ENCODE peak calls at places on chromosome X, in six cellular contexts. A is GM13977; M is OCI-M1; O is stimulated activated CD8-positive, alpha-beta memory T cell treated with anti-CD3 and anti-CD28 coated beads, Interleukin-7, amount 100 ng/mL, for 1 hour; T is nephron progenitor cell; X is T-helper 2 cell. L is an unnamed sample.

GRCh38 chrX:151765026-151765425 is 30.5 kb downstream of the CNGA2 start:
- DNase-seq in O (no peak), M (no peak), T (no peak), X (no peak), A (no peak), L (no peak)

GRCh38 chrX:56569378-56570061 is 6.1 kb downstream of the UBQLN2 start:
- DNase-seq in O (no peak), A (no peak), X (no peak), M (peak; percentile 81), T (no peak), L (no peak)

GRCh38 chrX:22365460-22365859 is 92.7 kb downstream of the CBLL2 start:
- DNase-seq in M (no peak), O (no peak), T (no peak), X (no peak), A (no peak), L (no peak)

GRCh38 chrX:15416133-15416993 is 32.1 kb upstream of the VEGFD start:
- DNase-seq in T (no peak), M (peak; percentile 6), X (no peak), A (no peak), O (no peak), L (no peak)

GRCh38 chrX:151516538-151517187 is 46.8 kb upstream of the PASD1 start:
- DNase-seq in O (no peak), A (no peak), M (no peak), X (no peak), T (no peak), L (no peak)

GRCh38 chrX:103722505-103722904 is 11.8 kb downstream of the TMEM31 start:
- DNase-seq in X (no peak), T (no peak), O (no peak), A (no peak), M (no peak), L (no peak)

GRCh38 chrX:137234651-137235402 is 201.0 kb upstream of the GPR101 start:
- DNase-seq in X (no peak), T (no peak), M (no peak), O (no peak), A (no peak), L (no peak)

GRCh38 chrX:24426340-24426913 is 38.7 kb upstream of the PDK3 start:
- DNase-seq in O (no peak), M (peak; percentile 38), A (no peak), T (no peak), X (peak; percentile 13), L (no peak)

GRCh38 chrX:72381439-72382198 is 75.9 kb upstream of the CITED1 start:
- DNase-seq in O (no peak), M (peak; percentile 32), T (no peak), A (no peak), X (no peak), L (no peak)

GRCh38 chrX:150482537-150483217 is 85.7 kb upstream of the MTM1 start:
- DNase-seq in X (no peak), O (no peak), T (no peak), M (peak; percentile 48), A (no peak), L (peak; percentile 24)

GRCh38 chrX:54492340-54492739 is 3.7 kb downstream of the FGD1 start:
- DNase-seq in T (no peak), X (no peak), O (no peak), A (no peak), M (no peak), L (no peak)

GRCh38 chrX:108439434-108439883 is at the start of gene COL4A5:
- DNase-seq in O (no peak), X (no peak), T (peak; percentile 61), M (no peak), A (no peak), L (no peak)

GRCh38 chrX:12919051-12919450 is 12.6 kb downstream of the TLR8 start:
- DNase-seq in O (no peak), M (no peak), A (no peak), X (no peak), T (no peak), L (peak; percentile 7)

GRCh38 chrX:40434443-40434842 is 146.3 kb upstream of the ATP6AP2 start:
- DNase-seq in X (no peak), A (no peak), M (no peak), O (no peak), T (no peak), L (no peak)

GRCh38 chrX:129622757-129623301 is 31.9 kb downstream of the APLN start:
- DNase-seq in M (no peak), A (no peak), O (no peak), T (no peak), X (no peak), L (no peak)

GRCh38 chrX:52271212-52271611 is 86.5 kb downstream of the MAGED4 start:
- DNase-seq in X (no peak), O (no peak), M (peak; percentile 49), T (peak; percentile 16), A (no peak), L (no peak)

GRCh38 chrX:30302957-30303356 is 6.2 kb downstream of the NR0B1 start:
- DNase-seq in O (no peak), T (no peak), A (no peak), X (no peak), M (peak; percentile 3), L (no peak)

GRCh38 chrX:154840856-154841255 is 6.4 kb upstream of the SMIM9 start:
- DNase-seq in A (peak; percentile 42), O (no peak), M (peak; percentile 78), X (peak; percentile 6), T (no peak), L (no peak)

GRCh38 chrX:141839856-141840255 is 1.7 kb downstream of the MAGEC3 start:
- DNase-seq in M (no peak), T (no peak), X (no peak), A (no peak), O (no peak), L (no peak)

GRCh38 chrX:314781-315595 is 3.6 kb downstream of the GTPBP6 start:
- DNase-seq in A (no peak), O (no peak), M (no peak), T (no peak), X (no peak), L (no peak)

GRCh38 chrX:54807524-54808108 is at the start of gene MAGED2:
- DNase-seq in T (peak; percentile 53), X (peak; percentile 45), M (peak; percentile 61), A (no peak), O (peak; percentile 12), L (no peak)

GRCh38 chrX:104084063-104084462 is 8.0 kb upstream of the TMSB15C start:
- DNase-seq in M (no peak), A (no peak), T (no peak), O (no peak), X (no peak), L (no peak)

GRCh38 chrX:119673336-119673735 is 19.6 kb downstream of the SEPTIN6 start:
- DNase-seq in A (no peak), O (no peak), X (no peak), T (no peak), M (no peak), L (no peak)

GRCh38 chrX:103330601-103331397 is 760 bp downstream of the TCEAL7 start:
- DNase-seq in T (peak; percentile 28), A (no peak), O (no peak), X (no peak), M (no peak), L (no peak)

GRCh38 chrX:3161686-3162085 is 120.4 kb downstream of the ARSF start:
- DNase-seq in T (no peak), O (no peak), A (no peak), X (no peak), M (no peak), L (no peak)

GRCh38 chrX:8988456-8988855 is 45.5 kb downstream of the FAM9B start:
- DNase-seq in O (no peak), M (no peak), T (no peak), A (no peak), X (no peak), L (no peak)

GRCh38 chrX:13319953-13320352 is at the start of gene ATXN3L:
- DNase-seq in M (no peak), A (no peak), T (no peak), O (no peak), X (no peak), L (no peak)

GRCh38 chrX:9291666-9292065 is 173.2 kb upstream of the TBL1X start:
- DNase-seq in T (peak; percentile 73), A (no peak), O (no peak), X (no peak), M (no peak), L (no peak)

GRCh38 chrX:1894656-1895055 is 279.8 kb downstream of the ASMT start:
- DNase-seq in A (no peak), T (no peak), X (no peak), M (no peak), O (no peak), L (no peak)

GRCh38 chrX:43969504-43970501 is 3.4 kb downstream of the NDP start:
- DNase-seq in O (no peak), A (no peak), T (no peak), M (no peak), X (no peak), L (no peak)

GRCh38 chrX:12372111-12372510 is 233.8 kb downstream of the FRMPD4 start:
- DNase-seq in O (no peak), X (no peak), T (no peak), M (no peak), A (no peak), L (no peak)

GRCh38 chrX:71177327-71177726 is 32.7 kb downstream of the NLGN3 start:
- DNase-seq in O (no peak), A (no peak), M (no peak), T (no peak), X (no peak), L (no peak)

GRCh38 chrX:44748014-44748413 is 95.8 kb upstream of the DUSP21 start:
- DNase-seq in X (no peak), O (no peak), A (no peak), T (no peak), M (peak; percentile 34), L (no peak)

GRCh38 chrX:43582540-43582913 is 73.6 kb upstream of the MAOA start:
- DNase-seq in O (no peak), X (no peak), T (no peak), M (no peak), A (no peak), L (no peak)

GRCh38 chrX:143894938-143895337 is 11.1 kb downstream of the UBE2NL start:
- DNase-seq in T (no peak), A (no peak), M (peak; percentile 47), X (no peak), O (no peak), L (no peak)

GRCh38 chrX:10137516-10137915 is 19.3 kb upstream of the CLCN4 start:
- DNase-seq in M (no peak), O (no peak), T (no peak), A (no peak), X (no peak), L (no peak)

GRCh38 chrX:15143050-15143824 is 126.6 kb downstream of the ASB9 start:
- DNase-seq in X (no peak), A (peak; percentile 37), M (peak; percentile 50), O (peak; percentile 34), T (peak; percentile 46), L (peak; percentile 3)

GRCh38 chrX:103423955-103424640 is 47.8 kb downstream of the BEX3 start:
- DNase-seq in T (no peak), X (no peak), O (no peak), A (no peak), M (no peak), L (no peak)

GRCh38 chrX:22389544-22390243 is 117.0 kb downstream of the CBLL2 start:
- DNase-seq in T (no peak), M (peak; percentile 5), X (no peak), O (no peak), A (no peak), L (no peak)

GRCh38 chrX:15546745-15547144 is 46.1 kb downstream of the BMX start:
- DNase-seq in T (no peak), X (no peak), A (no peak), M (no peak), O (no peak), L (no peak)

L was measured in NK-92 treated with Interleukin-12 subunit alpha and Interleukin-12 subunit beta, amount 100 ng/mL, for 24 hours.